ENCODE peak calls at places on chromosome 22, in six cellular contexts. M, T, Z, V, S and F are unnamed samples.

GRCh38 chr22:17334983-17335382 is 34.3 kb upstream of the CECR2 start:
- DNase-seq in V (no peak), S (no peak), M (no peak), Z (no peak), T (no peak), F (no peak)

GRCh38 chr22:48004038-48004437 is 1241.6 kb downstream of the TBC1D22A start:
- DNase-seq in M (no peak), S (no peak), T (no peak), V (no peak), Z (no peak), F (no peak)

GRCh38 chr22:48703265-48703941 is 1124.3 kb downstream of the BRD1 start:
- DNase-seq in Z (no peak), M (no peak), V (no peak), S (no peak), T (peak), F (no peak)

GRCh38 chr22:50301581-50301991 is 5.9 kb downstream of the PLXNB2 start:
- DNase-seq in S (no peak), Z (no peak), T (peak), V (no peak), M (no peak), F (no peak)

GRCh38 chr22:29004647-29005371 is 56.8 kb downstream of the C22orf31 start:
- DNase-seq in T (peak), Z (no peak), M (peak), V (no peak), S (no peak), F (no peak)

GRCh38 chr22:36860821-36861659 is at the start of gene NCF4:
- DNase-seq in Z (no peak), S (peak), T (no peak), M (no peak), V (no peak), F (no peak)

GRCh38 chr22:47862394-47862793 is 1099.9 kb downstream of the TBC1D22A start:
- DNase-seq in Z (no peak), V (no peak), S (no peak), T (no peak), M (no peak), F (no peak)

GRCh38 chr22:32579533-32580220 is 105.1 kb downstream of the FBXO7 start:
- DNase-seq in Z (no peak), V (peak), M (peak), S (no peak), T (no peak), F (no peak)

GRCh38 chr22:47549741-47550340 is 787.4 kb downstream of the TBC1D22A start:
- DNase-seq in T (no peak), M (no peak), S (no peak), V (no peak), Z (no peak), F (no peak)

GRCh38 chr22:48603621-48604320 is 1223.9 kb downstream of the BRD1 start:
- DNase-seq in S (no peak), Z (no peak), V (no peak), T (no peak), M (no peak), F (no peak)

GRCh38 chr22:33271390-33272161 is 213.4 kb upstream of the SYN3 start:
- DNase-seq in M (peak), T (peak), S (peak), V (no peak), Z (peak), F (no peak)

GRCh38 chr22:39664485-39665200 is 94.1 kb downstream of the CACNA1I start:
- DNase-seq in M (no peak), T (peak), Z (no peak), S (no peak), V (peak), F (no peak)

GRCh38 chr22:20316217-20316843 is 3.5 kb downstream of the DGCR6L start:
- DNase-seq in V (no peak), T (no peak), Z (no peak), M (no peak), S (peak), F (no peak)

GRCh38 chr22:32044913-32045312 is 1.9 kb downstream of the SLC5A1 start:
- DNase-seq in T (no peak), M (no peak), Z (no peak), V (no peak), S (peak), F (no peak)

GRCh38 chr22:43428005-43428485 is 16.2 kb downstream of the MPPED1 start:
- DNase-seq in M (no peak), T (peak), S (no peak), Z (no peak), V (no peak), F (no peak)

GRCh38 chr22:43427296-43428004 is 15.6 kb downstream of the MPPED1 start:
- DNase-seq in V (no peak), S (no peak), T (peak), Z (no peak), M (no peak), F (no peak)

GRCh38 chr22:43431821-43432554 is 20.2 kb downstream of the MPPED1 start:
- DNase-seq in T (no peak), V (no peak), Z (no peak), S (no peak), M (no peak), F (no peak)

GRCh38 chr22:43426816-43427215 is 15.0 kb downstream of the MPPED1 start:
- DNase-seq in M (no peak), S (no peak), T (peak), V (no peak), Z (no peak), F (no peak)

GRCh38 chr22:43429426-43429825 is 17.6 kb downstream of the MPPED1 start:
- DNase-seq in T (no peak), M (no peak), Z (no peak), V (no peak), S (no peak), F (no peak)
- TF ChIP-seq CTCF in T (no peak), M (no peak), Z (no peak), V (no peak), S (no peak), F (no peak)

DNA sequence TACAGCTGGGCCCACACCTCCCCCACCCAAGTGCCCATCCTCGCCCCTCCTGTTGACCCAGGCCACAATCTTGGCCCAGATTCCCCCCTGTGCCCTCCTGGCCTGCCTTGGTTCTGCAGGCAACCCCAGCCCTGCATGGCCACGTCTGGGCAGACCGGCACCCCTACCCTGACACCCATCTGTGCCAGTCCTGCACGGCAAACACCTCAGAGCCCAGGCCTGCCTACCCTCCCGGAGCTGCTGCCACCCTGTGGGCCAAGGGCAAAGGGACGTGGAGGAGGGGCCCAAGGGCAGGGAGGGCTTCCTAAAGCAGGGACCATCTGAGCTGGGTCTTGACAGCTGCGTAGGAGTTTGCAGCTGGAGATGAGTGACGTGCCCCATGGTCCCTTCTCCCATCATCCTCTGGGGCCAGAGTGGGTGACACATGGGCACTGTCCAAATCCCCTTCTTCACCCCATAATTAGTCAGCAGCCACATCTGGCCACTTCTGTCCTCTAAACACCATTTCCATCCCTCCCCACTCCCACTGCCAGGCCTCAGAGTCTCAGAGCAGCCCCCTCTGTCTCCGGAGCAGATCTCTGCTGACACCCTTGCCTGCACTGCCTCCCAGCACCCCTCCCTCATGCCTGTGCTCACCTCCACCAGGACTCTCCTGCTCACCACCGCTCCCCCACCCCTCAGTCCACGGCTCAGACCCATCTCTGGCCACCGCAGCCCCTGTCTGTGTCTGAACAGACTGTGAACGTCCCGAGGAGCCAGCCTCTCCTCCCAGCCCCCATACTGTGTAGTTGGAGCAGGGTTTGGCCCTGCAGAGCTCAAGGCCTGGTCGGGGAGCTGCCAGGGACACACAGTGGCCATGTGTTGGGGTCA is 35.6 kb upstream of the PPARA start:
- DNase-seq in T (no peak), S (no peak), V (no peak), Z (no peak), M (no peak), F (no peak)
- TF ChIP-seq CTCF in T (no peak), S (peak), V (no peak), Z (no peak), M (no peak), F (no peak)

GRCh38 chr22:25172153-25172552 is 27.5 kb upstream of the CRYBB3 start:
- DNase-seq in S (no peak), Z (peak), M (peak), T (no peak), V (no peak), F (no peak)
- TF ChIP-seq CTCF in S (no peak), Z (no peak), M (peak), T (peak), V (peak), F (no peak)

GRCh38 chr22:19107730-19108074 is 14.5 kb downstream of the DGCR2 start:
- DNase-seq in T (no peak), V (no peak), M (no peak), Z (no peak), S (no peak), F (no peak)

GRCh38 chr22:19106886-19107729 is 15.1 kb downstream of the DGCR2 start:
- DNase-seq in S (no peak), T (no peak), V (no peak), Z (no peak), M (no peak), F (no peak)

GRCh38 chr22:19105456-19105855 is 16.8 kb downstream of the DGCR2 start:
- DNase-seq in V (no peak), Z (no peak), S (no peak), T (no peak), M (no peak), F (no peak)

GRCh38 chr22:19103881-19104821 is 18.1 kb downstream of the DGCR2 start:
- DNase-seq in Z (no peak), V (no peak), T (peak), M (peak), S (no peak), F (no peak)

DNA sequence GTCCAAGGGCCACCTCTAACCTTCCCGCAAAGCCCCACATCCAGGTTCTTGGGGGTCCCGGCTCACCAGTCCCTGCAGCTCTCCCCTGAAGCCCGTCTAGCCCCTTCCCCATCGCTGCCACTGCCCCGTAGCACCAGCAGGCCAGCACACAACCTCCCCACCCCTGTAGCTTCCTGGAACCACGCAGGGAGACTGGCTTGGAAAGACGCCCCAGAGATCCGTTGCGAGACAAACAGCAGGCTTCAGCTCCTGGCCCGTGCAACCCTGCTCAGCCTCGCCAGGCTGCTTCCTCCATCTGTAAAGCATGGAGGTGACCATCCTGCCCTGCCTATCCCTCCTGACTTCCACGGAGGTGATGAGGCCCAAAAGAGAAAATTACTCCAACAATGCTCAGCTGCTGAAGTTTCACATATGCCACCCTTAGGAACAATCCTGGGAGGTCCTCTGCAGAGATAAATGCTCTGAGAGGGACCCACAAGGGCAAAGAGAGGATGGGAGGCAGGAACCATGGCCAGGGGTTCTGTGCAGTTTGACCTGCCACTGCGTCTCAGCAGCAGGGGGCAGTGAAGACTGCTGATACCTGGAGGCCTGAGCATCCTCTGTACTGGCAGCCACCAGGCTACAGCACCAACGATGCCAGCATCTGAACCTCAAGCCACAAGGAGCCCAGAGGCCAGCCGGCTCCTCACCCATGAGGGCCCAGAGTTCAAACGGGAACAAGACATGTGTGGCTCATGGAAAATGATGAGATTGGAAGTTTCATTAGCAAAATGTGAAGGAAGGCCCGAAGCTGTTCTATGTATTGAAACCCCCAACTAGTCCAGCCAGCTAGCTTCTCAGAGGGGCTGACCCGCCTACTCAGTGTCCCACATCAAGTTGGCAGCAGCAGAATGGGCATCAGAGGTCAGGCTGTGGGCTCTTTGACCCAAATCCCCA is 16.1 kb downstream of the DGCR2 start:
- DNase-seq in T (peak), V (no peak), Z (peak), S (no peak), M (no peak), F (no peak)
- TF ChIP-seq CTCF in T (no peak), V (no peak), Z (peak), S (no peak), M (peak), F (peak)

GRCh38 chr22:25228822-25229221 is 9.4 kb downstream of the CRYBB2 start:
- DNase-seq in T (no peak), S (no peak), V (no peak), M (no peak), Z (no peak), F (no peak)

GRCh38 chr22:25219211-25219689 is at the start of gene CRYBB2:
- DNase-seq in V (no peak), T (no peak), Z (no peak), S (no peak), M (no peak), F (no peak)

GRCh38 chr22:25221790-25222189 is 2.4 kb downstream of the CRYBB2 start:
- DNase-seq in M (no peak), V (no peak), Z (no peak), S (no peak), T (no peak), F (no peak)

GRCh38 chr22:25219948-25220442 is 556 bp downstream of the CRYBB2 start:
- DNase-seq in V (no peak), Z (peak), S (no peak), T (no peak), M (no peak), F (no peak)

DNA sequence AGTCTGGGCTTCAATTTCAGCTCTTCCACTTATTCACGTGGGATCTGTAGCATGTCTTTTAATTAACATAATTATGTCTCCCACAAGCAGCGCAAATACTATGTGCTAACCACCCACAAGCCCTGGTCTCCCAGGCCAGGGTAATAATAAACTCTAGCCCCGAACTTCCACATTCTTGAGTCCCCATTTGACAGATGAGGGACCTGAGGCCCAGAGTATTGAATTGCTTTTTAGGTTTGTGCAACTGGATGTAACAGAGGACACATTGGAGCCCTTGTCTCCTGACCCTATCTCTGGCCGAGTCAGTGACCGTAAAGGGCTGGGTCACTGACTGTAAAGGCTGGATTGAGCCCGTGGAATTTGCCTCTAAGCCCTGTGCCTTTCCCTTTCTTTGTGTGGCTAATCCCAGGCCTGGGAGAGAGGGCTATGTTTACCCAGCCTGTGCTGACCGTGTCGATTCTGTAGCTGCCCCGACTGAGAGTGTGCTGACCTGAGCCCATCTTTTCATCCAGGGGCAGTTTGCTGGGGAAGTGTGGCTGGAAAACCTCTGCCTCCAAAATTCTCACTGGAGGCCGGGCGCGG is 3.9 kb downstream of the CRYBB2 start:
- DNase-seq in V (no peak), M (no peak), T (no peak), S (no peak), Z (no peak), F (no peak)
- TF ChIP-seq CTCF in V (no peak), M (no peak), T (no peak), S (no peak), Z (no peak), F (no peak)

GRCh38 chr22:41237036-41237706 is 3.6 kb downstream of the CHADL start:
- DNase-seq in Z (no peak), V (no peak), T (no peak), S (no peak), M (no peak), F (no peak)

GRCh38 chr22:41240377-41241132 is at the start of gene CHADL:
- DNase-seq in T (no peak), V (no peak), Z (no peak), M (no peak), S (no peak), F (no peak)

GRCh38 chr22:41238570-41239442 is 1.9 kb downstream of the CHADL start:
- DNase-seq in V (no peak), T (peak), S (no peak), M (no peak), Z (no peak), F (no peak)

GRCh38 chr22:41239443-41240128 is 1.1 kb downstream of the CHADL start:
- DNase-seq in V (no peak), S (no peak), M (no peak), Z (no peak), T (no peak), F (no peak)

GRCh38 chr22:41237707-41238569 is 2.8 kb downstream of the CHADL start:
- DNase-seq in Z (peak), V (peak), M (peak), T (peak), S (peak), F (no peak)
- TF ChIP-seq CTCF in Z (peak), V (no peak), M (peak), T (peak), S (peak), F (peak)

DNA sequence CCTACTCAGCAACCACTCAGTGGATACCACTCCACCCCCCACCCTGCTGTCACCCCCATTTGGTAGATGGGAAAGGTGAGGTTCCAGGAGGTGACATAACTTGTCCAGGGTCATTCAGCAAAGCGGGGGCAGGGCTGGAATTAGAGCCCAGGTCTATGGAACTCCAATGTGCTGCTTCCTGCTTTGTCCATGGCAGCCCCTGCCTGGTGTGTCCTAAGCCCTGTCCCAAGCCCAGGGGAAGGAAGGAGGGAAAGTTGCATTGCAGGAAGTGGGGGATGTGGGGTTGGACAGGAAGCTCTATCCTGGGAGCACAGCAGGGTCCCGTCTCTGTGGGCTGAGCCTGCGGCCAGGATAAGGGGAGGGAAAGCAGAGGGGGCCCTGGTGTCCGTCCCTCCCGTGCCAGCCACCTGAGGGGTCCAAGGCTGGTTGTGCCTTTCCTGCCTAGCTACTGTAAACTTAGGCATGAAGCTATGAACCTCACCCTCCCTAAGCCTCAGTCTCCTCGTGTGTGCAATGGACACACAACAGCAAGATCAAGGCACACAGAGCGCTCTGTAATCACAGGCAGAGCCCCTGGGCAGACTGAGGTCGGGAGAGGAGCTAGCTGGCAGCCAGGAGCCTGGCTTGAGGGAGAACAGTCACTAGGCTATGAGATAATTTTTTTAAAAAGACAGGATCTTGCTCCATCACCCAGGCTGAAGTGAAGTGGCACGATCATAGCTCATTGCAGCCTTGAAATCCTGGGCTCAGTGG is 12.9 kb downstream of the GAL3ST1 start:
- DNase-seq in S (no peak), T (no peak), Z (no peak), V (peak), M (no peak), F (no peak)
- TF ChIP-seq CTCF in S (no peak), T (no peak), Z (no peak), V (no peak), M (no peak), F (no peak)

DNA sequence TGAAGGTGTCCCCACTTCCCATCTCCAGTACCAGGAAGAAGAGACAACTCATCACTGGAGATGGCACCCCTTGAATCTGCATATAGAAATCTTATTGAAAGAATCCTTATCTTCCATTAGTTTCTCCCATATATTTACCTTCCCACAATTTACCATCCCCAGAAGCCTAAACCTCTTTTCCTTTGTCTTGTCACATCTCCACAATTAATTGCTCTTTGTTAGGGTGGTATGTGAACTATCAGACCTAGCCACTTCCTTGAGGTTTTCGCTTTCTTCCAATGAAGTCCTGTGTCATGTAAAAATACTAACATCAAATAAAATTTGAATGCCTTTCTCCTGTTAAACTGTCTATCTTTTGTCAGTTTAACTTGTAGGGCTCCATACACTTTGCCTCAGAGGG is 37.9 kb downstream of the FAM227A start:
- DNase-seq in V (no peak), Z (no peak), T (no peak), M (no peak), S (no peak), F (no peak)
- TF ChIP-seq CTCF in V (no peak), Z (no peak), T (no peak), M (no peak), S (no peak), F (no peak)